ENCODE peak calls at places on chromosomes 12 and 14, in eight cellular contexts. One of them, this sample, is unnamed.

GRCh38 chr12:128007250-128007649 is 259.7 kb upstream of the TMEM132C start:
- DNase-seq in tibial artery: no peak
- DNase-seq in stomach: no peak
- DNase-seq in pancreas: no peak
- DNase-seq in NT2/D1: no peak
- DNase-seq in MM.1S: no peak
- DNase-seq in GM23248: no peak
- DNase-seq in ovary: no peak
- DNase-seq in this sample: no peak

GRCh38 chr12:105033851-105034250 is 47.7 kb downstream of the NOPCHAP1 start:
- DNase-seq in tibial artery: no peak
- DNase-seq in stomach: no peak
- DNase-seq in pancreas: no peak
- DNase-seq in NT2/D1: no peak
- DNase-seq in MM.1S: peak
- DNase-seq in GM23248: no peak
- DNase-seq in ovary: no peak
- DNase-seq in this sample: no peak

GRCh38 chr12:103880299-103881142 is 39.5 kb upstream of the NT5DC3 start:
- DNase-seq in tibial artery: no peak
- DNase-seq in stomach: no peak
- DNase-seq in pancreas: no peak
- DNase-seq in NT2/D1: no peak
- DNase-seq in MM.1S: peak
- DNase-seq in GM23248: no peak
- DNase-seq in ovary: no peak
- DNase-seq in this sample: no peak

GRCh38 chr14:74333909-74334308 is 14.4 kb upstream of the VRTN start:
- DNase-seq in tibial artery: no peak
- DNase-seq in stomach: no peak
- DNase-seq in pancreas: no peak
- DNase-seq in NT2/D1: no peak
- DNase-seq in MM.1S: no peak
- DNase-seq in GM23248: peak
- DNase-seq in ovary: no peak
- DNase-seq in this sample: peak

GRCh38 chr12:53770281-53770680 is 18.5 kb upstream of the CISTR start:
- DNase-seq in tibial artery: no peak
- DNase-seq in stomach: no peak
- DNase-seq in pancreas: no peak
- DNase-seq in NT2/D1: no peak
- DNase-seq in MM.1S: no peak
- DNase-seq in GM23248: peak
- DNase-seq in ovary: no peak
- DNase-seq in this sample: peak

GRCh38 chr12:110042260-110042659 is 6.1 kb downstream of the C12orf76 start:
- DNase-seq in tibial artery: no peak
- DNase-seq in stomach: no peak
- DNase-seq in pancreas: no peak
- DNase-seq in NT2/D1: no peak
- DNase-seq in MM.1S: no peak
- DNase-seq in GM23248: no peak
- DNase-seq in ovary: no peak
- DNase-seq in this sample: no peak

GRCh38 chr14:105876829-105877228 is 350.4 kb downstream of the TMEM121 start:
- DNase-seq in tibial artery: peak
- DNase-seq in stomach: peak
- DNase-seq in pancreas: no peak
- DNase-seq in NT2/D1: no peak
- DNase-seq in MM.1S: no peak
- DNase-seq in GM23248: no peak
- DNase-seq in ovary: peak
- DNase-seq in this sample: no peak

GRCh38 chr12:108735855-108736254 is 4.5 kb upstream of the CORO1C start:
- DNase-seq in tibial artery: no peak
- DNase-seq in stomach: no peak
- DNase-seq in pancreas: no peak
- DNase-seq in NT2/D1: no peak
- DNase-seq in MM.1S: no peak
- DNase-seq in GM23248: no peak
- DNase-seq in ovary: no peak
- DNase-seq in this sample: no peak

GRCh38 chr12:109951136-109951535 is 45.0 kb downstream of the GIT2 start:
- DNase-seq in tibial artery: no peak
- DNase-seq in stomach: no peak
- DNase-seq in pancreas: no peak
- DNase-seq in NT2/D1: no peak
- DNase-seq in MM.1S: no peak
- DNase-seq in GM23248: peak
- DNase-seq in ovary: no peak
- DNase-seq in this sample: peak

GRCh38 chr12:124621296-124621660 is 53.9 kb upstream of the NCOR2 start:
- DNase-seq in tibial artery: peak
- DNase-seq in stomach: no peak
- DNase-seq in pancreas: no peak
- DNase-seq in NT2/D1: no peak
- DNase-seq in MM.1S: no peak
- DNase-seq in GM23248: peak
- DNase-seq in ovary: peak
- DNase-seq in this sample: peak

GRCh38 chr14:63431466-63431865 is 111.7 kb downstream of the PPP2R5E start:
- DNase-seq in tibial artery: no peak
- DNase-seq in stomach: no peak
- DNase-seq in pancreas: no peak
- DNase-seq in NT2/D1: no peak
- DNase-seq in MM.1S: no peak
- DNase-seq in GM23248: no peak
- DNase-seq in ovary: no peak
- DNase-seq in this sample: no peak

GRCh38 chr12:54383041-54383609 is 1.4 kb downstream of the ZNF385A start:
- DNase-seq in tibial artery: no peak
- DNase-seq in stomach: no peak
- DNase-seq in pancreas: no peak
- DNase-seq in NT2/D1: no peak
- DNase-seq in MM.1S: no peak
- DNase-seq in GM23248: peak
- DNase-seq in ovary: no peak
- DNase-seq in this sample: peak

GRCh38 chr12:113528606-113529005 is 56.9 kb upstream of the LHX5 start:
- DNase-seq in tibial artery: no peak
- DNase-seq in stomach: no peak
- DNase-seq in pancreas: no peak
- DNase-seq in NT2/D1: no peak
- DNase-seq in MM.1S: no peak
- DNase-seq in GM23248: no peak
- DNase-seq in ovary: no peak
- DNase-seq in this sample: no peak

GRCh38 chr14:95841680-95842079 is 35.0 kb upstream of the TUNAR start:
- DNase-seq in tibial artery: no peak
- DNase-seq in stomach: no peak
- DNase-seq in pancreas: no peak
- DNase-seq in NT2/D1: no peak
- DNase-seq in MM.1S: no peak
- DNase-seq in GM23248: no peak
- DNase-seq in ovary: no peak
- DNase-seq in this sample: no peak

GRCh38 chr14:35147711-35148110 is 25.4 kb downstream of the PRORP start:
- DNase-seq in tibial artery: no peak
- DNase-seq in stomach: no peak
- DNase-seq in pancreas: no peak
- DNase-seq in NT2/D1: no peak
- DNase-seq in MM.1S: no peak
- DNase-seq in GM23248: no peak
- DNase-seq in ovary: no peak
- DNase-seq in this sample: no peak

GRCh38 chr12:1481326-1481725 is 113.1 kb downstream of the FBXL14 start:
- DNase-seq in tibial artery: no peak
- DNase-seq in stomach: no peak
- DNase-seq in pancreas: no peak
- DNase-seq in NT2/D1: no peak
- DNase-seq in MM.1S: no peak
- DNase-seq in GM23248: no peak
- DNase-seq in ovary: no peak
- DNase-seq in this sample: no peak

GRCh38 chr12:41485203-41485602 is 297.1 kb downstream of the PDZRN4 start:
- DNase-seq in tibial artery: no peak
- DNase-seq in stomach: no peak
- DNase-seq in pancreas: no peak
- DNase-seq in NT2/D1: no peak
- DNase-seq in MM.1S: no peak
- DNase-seq in GM23248: no peak
- DNase-seq in ovary: no peak
- DNase-seq in this sample: no peak

GRCh38 chr14:88521818-88522217 is 33.0 kb downstream of the PTPN21 start:
- DNase-seq in tibial artery: no peak
- DNase-seq in stomach: no peak
- DNase-seq in pancreas: no peak
- DNase-seq in NT2/D1: no peak
- DNase-seq in MM.1S: no peak
- DNase-seq in GM23248: peak
- DNase-seq in ovary: no peak
- DNase-seq in this sample: peak
- H3K4me3 ChIP-seq in tibial artery: no peak
- H3K4me3 ChIP-seq in stomach: no peak
- H3K4me3 ChIP-seq in pancreas: no peak
- H3K4me3 ChIP-seq in NT2/D1: no peak
- H3K4me3 ChIP-seq in MM.1S: no peak
- H3K4me3 ChIP-seq in GM23248: no peak
- H3K4me3 ChIP-seq in ovary: no peak
- H3K4me3 ChIP-seq in this sample: no peak

GRCh38 chr14:30214014-30214413 is 286.4 kb upstream of the PRKD1 start:
- DNase-seq in tibial artery: no peak
- DNase-seq in stomach: no peak
- DNase-seq in pancreas: no peak
- DNase-seq in NT2/D1: no peak
- DNase-seq in MM.1S: no peak
- DNase-seq in GM23248: peak
- DNase-seq in ovary: no peak
- DNase-seq in this sample: peak
- H3K4me3 ChIP-seq in tibial artery: no peak
- H3K4me3 ChIP-seq in stomach: no peak
- H3K4me3 ChIP-seq in pancreas: no peak
- H3K4me3 ChIP-seq in NT2/D1: no peak
- H3K4me3 ChIP-seq in MM.1S: no peak
- H3K4me3 ChIP-seq in GM23248: peak
- H3K4me3 ChIP-seq in ovary: no peak
- H3K4me3 ChIP-seq in this sample: no peak

DNA sequence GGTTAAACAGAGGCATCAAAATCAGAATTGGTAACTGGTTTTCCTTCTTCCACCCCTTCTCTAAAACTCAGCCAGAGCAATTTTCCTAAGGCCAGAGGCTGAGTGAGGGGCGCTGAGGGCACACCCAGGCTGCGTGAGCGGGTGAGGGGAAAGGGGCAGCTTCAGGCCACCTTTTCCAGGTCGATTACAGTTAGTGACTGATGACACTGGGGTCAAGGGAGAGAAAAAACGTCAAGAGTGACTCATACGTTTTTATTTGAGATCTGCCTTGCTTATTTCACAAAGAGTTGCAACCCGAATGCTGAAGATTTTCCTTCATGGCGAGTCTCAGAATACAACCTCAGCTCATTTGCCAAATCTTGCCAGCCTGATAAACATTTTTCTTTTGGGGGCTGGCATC is 46.7 kb upstream of the EVL start:
- DNase-seq in tibial artery: no peak
- DNase-seq in stomach: no peak
- DNase-seq in pancreas: no peak
- DNase-seq in NT2/D1: no peak
- DNase-seq in MM.1S: no peak
- DNase-seq in GM23248: no peak
- DNase-seq in ovary: no peak
- DNase-seq in this sample: no peak
- H3K4me3 ChIP-seq in tibial artery: no peak
- H3K4me3 ChIP-seq in stomach: no peak
- H3K4me3 ChIP-seq in pancreas: no peak
- H3K4me3 ChIP-seq in NT2/D1: no peak
- H3K4me3 ChIP-seq in MM.1S: no peak
- H3K4me3 ChIP-seq in GM23248: no peak
- H3K4me3 ChIP-seq in ovary: no peak
- H3K4me3 ChIP-seq in this sample: no peak

GRCh38 chr12:17357396-17357795 is 732.6 kb downstream of the RERGL start:
- DNase-seq in tibial artery: no peak
- DNase-seq in stomach: no peak
- DNase-seq in pancreas: no peak
- DNase-seq in NT2/D1: peak
- DNase-seq in MM.1S: no peak
- DNase-seq in GM23248: no peak
- DNase-seq in ovary: no peak
- DNase-seq in this sample: no peak

GRCh38 chr12:17358850-17359249 is 731.1 kb downstream of the RERGL start:
- DNase-seq in tibial artery: no peak
- DNase-seq in stomach: no peak
- DNase-seq in pancreas: no peak
- DNase-seq in NT2/D1: peak
- DNase-seq in MM.1S: no peak
- DNase-seq in GM23248: no peak
- DNase-seq in ovary: no peak
- DNase-seq in this sample: no peak

GRCh38 chr12:17361224-17361623 is 728.8 kb downstream of the RERGL start:
- DNase-seq in tibial artery: no peak
- DNase-seq in stomach: no peak
- DNase-seq in pancreas: no peak
- DNase-seq in NT2/D1: no peak
- DNase-seq in MM.1S: no peak
- DNase-seq in GM23248: no peak
- DNase-seq in ovary: no peak
- DNase-seq in this sample: no peak
- H3K4me3 ChIP-seq in tibial artery: no peak
- H3K4me3 ChIP-seq in stomach: no peak
- H3K4me3 ChIP-seq in pancreas: no peak
- H3K4me3 ChIP-seq in NT2/D1: no peak
- H3K4me3 ChIP-seq in MM.1S: no peak
- H3K4me3 ChIP-seq in GM23248: no peak
- H3K4me3 ChIP-seq in ovary: no peak
- H3K4me3 ChIP-seq in this sample: no peak

GRCh38 chr12:43551971-43552559 is at the start of gene ADAMTS20:
- DNase-seq in tibial artery: no peak
- DNase-seq in stomach: no peak
- DNase-seq in pancreas: no peak
- DNase-seq in NT2/D1: peak
- DNase-seq in MM.1S: no peak
- DNase-seq in GM23248: peak
- DNase-seq in ovary: no peak
- DNase-seq in this sample: no peak
- H3K4me3 ChIP-seq in tibial artery: no peak
- H3K4me3 ChIP-seq in stomach: peak
- H3K4me3 ChIP-seq in pancreas: no peak
- H3K4me3 ChIP-seq in NT2/D1: peak
- H3K4me3 ChIP-seq in MM.1S: no peak
- H3K4me3 ChIP-seq in GM23248: peak
- H3K4me3 ChIP-seq in ovary: no peak
- H3K4me3 ChIP-seq in this sample: no peak

GRCh38 chr12:119594772-119595445 is 1.3 kb downstream of the TMEM233 start:
- DNase-seq in tibial artery: no peak
- DNase-seq in stomach: no peak
- DNase-seq in pancreas: no peak
- DNase-seq in NT2/D1: no peak
- DNase-seq in MM.1S: no peak
- DNase-seq in GM23248: peak
- DNase-seq in ovary: no peak
- DNase-seq in this sample: no peak
- H3K4me3 ChIP-seq in tibial artery: peak
- H3K4me3 ChIP-seq in stomach: peak
- H3K4me3 ChIP-seq in pancreas: peak
- H3K4me3 ChIP-seq in NT2/D1: peak
- H3K4me3 ChIP-seq in MM.1S: no peak
- H3K4me3 ChIP-seq in GM23248: no peak
- H3K4me3 ChIP-seq in ovary: no peak
- H3K4me3 ChIP-seq in this sample: peak